ENCODE peak calls at places on chromosome 22, in nine cellular contexts. One of them, this sample, is unnamed.

GRCh38 chr22:38258895-38259294 is 13.9 kb downstream of the TMEM184B start:
- DNase-seq in stomach: no peak
- DNase-seq in keratinocyte: no peak
- DNase-seq in right atrium auricular region: peak
- DNase-seq in A549: no peak
- DNase-seq in Peyer's patch: no peak
- DNase-seq in uterus: peak
- DNase-seq in left ventricle myocardium inferior: peak
- DNase-seq in transverse colon: no peak
- DNase-seq in this sample: no peak

GRCh38 chr22:23539135-23539838 is 40.8 kb downstream of the IGLL1 start:
- DNase-seq in right atrium auricular region: peak
- DNase-seq in uterus: peak
- DNase-seq in stomach: peak
- DNase-seq in keratinocyte: peak
- DNase-seq in Peyer's patch: peak
- DNase-seq in left ventricle myocardium inferior: peak
- DNase-seq in transverse colon: peak
- DNase-seq in A549: peak
- DNase-seq in this sample: peak

GRCh38 chr22:28986366-28986765 is 75.3 kb downstream of the C22orf31 start:
- DNase-seq in left ventricle myocardium inferior: no peak
- DNase-seq in stomach: no peak
- DNase-seq in A549: no peak
- DNase-seq in uterus: no peak
- DNase-seq in Peyer's patch: no peak
- DNase-seq in right atrium auricular region: no peak
- DNase-seq in transverse colon: no peak
- DNase-seq in keratinocyte: no peak
- DNase-seq in this sample: no peak

GRCh38 chr22:41910050-41910598 is 4.8 kb downstream of the SHISA8 start:
- DNase-seq in Peyer's patch: no peak
- DNase-seq in transverse colon: no peak
- DNase-seq in right atrium auricular region: no peak
- DNase-seq in keratinocyte: no peak
- DNase-seq in uterus: no peak
- DNase-seq in left ventricle myocardium inferior: peak
- DNase-seq in stomach: no peak
- DNase-seq in A549: no peak
- DNase-seq in this sample: no peak

GRCh38 chr22:20839837-20840645 is 18.6 kb downstream of the PI4KA start:
- DNase-seq in right atrium auricular region: no peak
- DNase-seq in transverse colon: no peak
- DNase-seq in stomach: no peak
- DNase-seq in keratinocyte: no peak
- DNase-seq in left ventricle myocardium inferior: no peak
- DNase-seq in Peyer's patch: no peak
- DNase-seq in uterus: no peak
- DNase-seq in A549: no peak
- DNase-seq in this sample: no peak

GRCh38 chr22:47122441-47123000 is 360.1 kb downstream of the TBC1D22A start:
- DNase-seq in keratinocyte: no peak
- DNase-seq in uterus: no peak
- DNase-seq in transverse colon: no peak
- DNase-seq in left ventricle myocardium inferior: no peak
- DNase-seq in Peyer's patch: no peak
- DNase-seq in stomach: no peak
- DNase-seq in right atrium auricular region: no peak
- DNase-seq in A549: no peak
- DNase-seq in this sample: no peak

GRCh38 chr22:30344447-30345200 is 12.1 kb downstream of the SF3A1 start:
- DNase-seq in right atrium auricular region: no peak
- DNase-seq in Peyer's patch: no peak
- DNase-seq in stomach: no peak
- DNase-seq in keratinocyte: no peak
- DNase-seq in transverse colon: no peak
- DNase-seq in left ventricle myocardium inferior: no peak
- DNase-seq in uterus: no peak
- DNase-seq in A549: no peak
- DNase-seq in this sample: no peak

GRCh38 chr22:35575116-35575748 is 34.6 kb downstream of the RASD2 start:
- DNase-seq in stomach: no peak
- DNase-seq in transverse colon: no peak
- DNase-seq in left ventricle myocardium inferior: no peak
- DNase-seq in keratinocyte: no peak
- DNase-seq in Peyer's patch: no peak
- DNase-seq in uterus: no peak
- DNase-seq in right atrium auricular region: no peak
- DNase-seq in A549: no peak
- DNase-seq in this sample: no peak

GRCh38 chr22:50730941-50731661 is 6.9 kb upstream of the ACR start:
- DNase-seq in keratinocyte: peak
- DNase-seq in A549: no peak
- DNase-seq in transverse colon: no peak
- DNase-seq in right atrium auricular region: no peak
- DNase-seq in uterus: peak
- DNase-seq in left ventricle myocardium inferior: peak
- DNase-seq in Peyer's patch: no peak
- DNase-seq in stomach: no peak
- DNase-seq in this sample: no peak

GRCh38 chr22:20013382-20013871 is 3.2 kb downstream of the ARVCF start:
- DNase-seq in right atrium auricular region: no peak
- DNase-seq in left ventricle myocardium inferior: peak
- DNase-seq in A549: peak
- DNase-seq in uterus: peak
- DNase-seq in transverse colon: peak
- DNase-seq in keratinocyte: no peak
- DNase-seq in stomach: peak
- DNase-seq in Peyer's patch: peak
- DNase-seq in this sample: no peak

GRCh38 chr22:26398741-26399153 is 30.3 kb upstream of the ASPHD2 start:
- DNase-seq in A549: peak
- DNase-seq in keratinocyte: no peak
- DNase-seq in Peyer's patch: peak
- DNase-seq in transverse colon: peak
- DNase-seq in stomach: peak
- DNase-seq in left ventricle myocardium inferior: peak
- DNase-seq in right atrium auricular region: peak
- DNase-seq in uterus: peak
- DNase-seq in this sample: peak

GRCh38 chr22:20777420-20778177 is 3.7 kb downstream of the SERPIND1 start:
- DNase-seq in A549: peak
- DNase-seq in uterus: peak
- DNase-seq in keratinocyte: peak
- DNase-seq in right atrium auricular region: no peak
- DNase-seq in transverse colon: peak
- DNase-seq in Peyer's patch: no peak
- DNase-seq in left ventricle myocardium inferior: no peak
- DNase-seq in stomach: no peak
- DNase-seq in this sample: peak

GRCh38 chr22:38018938-38019827 is 34.8 kb upstream of the SOX10 start:
- DNase-seq in uterus: no peak
- DNase-seq in Peyer's patch: no peak
- DNase-seq in keratinocyte: no peak
- DNase-seq in A549: no peak
- DNase-seq in stomach: no peak
- DNase-seq in transverse colon: no peak
- DNase-seq in right atrium auricular region: no peak
- DNase-seq in left ventricle myocardium inferior: no peak
- DNase-seq in this sample: no peak

GRCh38 chr22:28345304-28345703 is 334.3 kb downstream of the TTC28 start:
- DNase-seq in keratinocyte: no peak
- DNase-seq in Peyer's patch: no peak
- DNase-seq in left ventricle myocardium inferior: no peak
- DNase-seq in A549: no peak
- DNase-seq in uterus: peak
- DNase-seq in stomach: no peak
- DNase-seq in transverse colon: no peak
- DNase-seq in right atrium auricular region: no peak
- DNase-seq in this sample: no peak

GRCh38 chr22:36329217-36330078 is 58.3 kb downstream of the MYH9 start:
- DNase-seq in left ventricle myocardium inferior: peak
- DNase-seq in stomach: peak
- DNase-seq in Peyer's patch: peak
- DNase-seq in A549: peak
- DNase-seq in right atrium auricular region: peak
- DNase-seq in transverse colon: peak
- DNase-seq in keratinocyte: peak
- DNase-seq in uterus: peak
- DNase-seq in this sample: peak

GRCh38 chr22:19605508-19606331 is 81.5 kb upstream of the CLDN5 start:
- DNase-seq in stomach: no peak
- DNase-seq in keratinocyte: no peak
- DNase-seq in A549: no peak
- DNase-seq in right atrium auricular region: no peak
- DNase-seq in left ventricle myocardium inferior: no peak
- DNase-seq in transverse colon: no peak
- DNase-seq in uterus: peak
- DNase-seq in Peyer's patch: no peak
- DNase-seq in this sample: no peak

GRCh38 chr22:41382098-41382578 is 396 bp downstream of the TEF start:
- DNase-seq in right atrium auricular region: peak
- DNase-seq in uterus: peak
- DNase-seq in A549: peak
- DNase-seq in transverse colon: peak
- DNase-seq in Peyer's patch: peak
- DNase-seq in keratinocyte: no peak
- DNase-seq in stomach: peak
- DNase-seq in left ventricle myocardium inferior: peak
- DNase-seq in this sample: peak

GRCh38 chr22:50218996-50219727 is 18.4 kb downstream of the SELENOO start:
- DNase-seq in A549: peak
- DNase-seq in uterus: peak
- DNase-seq in stomach: peak
- DNase-seq in keratinocyte: no peak
- DNase-seq in left ventricle myocardium inferior: peak
- DNase-seq in Peyer's patch: no peak
- DNase-seq in transverse colon: peak
- DNase-seq in right atrium auricular region: peak
- DNase-seq in this sample: peak

GRCh38 chr22:35868938-35869337 is 151.3 kb downstream of the APOL5 start:
- DNase-seq in right atrium auricular region: no peak
- DNase-seq in A549: no peak
- DNase-seq in Peyer's patch: no peak
- DNase-seq in stomach: no peak
- DNase-seq in transverse colon: no peak
- DNase-seq in left ventricle myocardium inferior: no peak
- DNase-seq in keratinocyte: peak
- DNase-seq in uterus: no peak
- DNase-seq in this sample: no peak

GRCh38 chr22:30226192-30226832 is 20.2 kb downstream of the LIF start:
- DNase-seq in Peyer's patch: no peak
- DNase-seq in right atrium auricular region: no peak
- DNase-seq in keratinocyte: no peak
- DNase-seq in transverse colon: no peak
- DNase-seq in left ventricle myocardium inferior: no peak
- DNase-seq in uterus: no peak
- DNase-seq in stomach: no peak
- DNase-seq in A549: peak
- DNase-seq in this sample: peak

GRCh38 chr22:31615940-31616314 is 46.1 kb downstream of the PISD start:
- DNase-seq in Peyer's patch: no peak
- DNase-seq in uterus: no peak
- DNase-seq in transverse colon: no peak
- DNase-seq in left ventricle myocardium inferior: no peak
- DNase-seq in stomach: no peak
- DNase-seq in right atrium auricular region: no peak
- DNase-seq in A549: no peak
- DNase-seq in keratinocyte: no peak
- DNase-seq in this sample: no peak
- H3K27ac ChIP-seq in Peyer's patch: peak
- H3K27ac ChIP-seq in uterus: no peak
- H3K27ac ChIP-seq in transverse colon: no peak
- H3K27ac ChIP-seq in left ventricle myocardium inferior: no peak
- H3K27ac ChIP-seq in stomach: no peak
- H3K27ac ChIP-seq in right atrium auricular region: no peak
- H3K27ac ChIP-seq in A549: no peak
- H3K27ac ChIP-seq in keratinocyte: no peak
- H3K27ac ChIP-seq in this sample: peak

GRCh38 chr22:39598017-39598965 is 27.7 kb downstream of the CACNA1I start:
- DNase-seq in stomach: peak
- DNase-seq in left ventricle myocardium inferior: no peak
- DNase-seq in keratinocyte: no peak
- DNase-seq in transverse colon: peak
- DNase-seq in uterus: no peak
- DNase-seq in right atrium auricular region: no peak
- DNase-seq in Peyer's patch: peak
- DNase-seq in A549: peak
- DNase-seq in this sample: peak
- TF ChIP-seq CTCF in stomach: no peak
- TF ChIP-seq CTCF in left ventricle myocardium inferior: no peak
- TF ChIP-seq CTCF in keratinocyte: peak
- TF ChIP-seq CTCF in transverse colon: peak
- TF ChIP-seq CTCF in uterus: no peak
- TF ChIP-seq CTCF in right atrium auricular region: no peak
- TF ChIP-seq CTCF in Peyer's patch: peak
- TF ChIP-seq CTCF in A549: no peak
- TF ChIP-seq CTCF in this sample: peak

GRCh38 chr22:44031111-44031963 is 7.2 kb downstream of the PARVB start:
- DNase-seq in right atrium auricular region: no peak
- DNase-seq in stomach: no peak
- DNase-seq in Peyer's patch: no peak
- DNase-seq in keratinocyte: no peak
- DNase-seq in left ventricle myocardium inferior: no peak
- DNase-seq in A549: no peak
- DNase-seq in uterus: no peak
- DNase-seq in transverse colon: no peak
- DNase-seq in this sample: no peak
- H3K27ac ChIP-seq in right atrium auricular region: peak
- H3K27ac ChIP-seq in stomach: peak
- H3K27ac ChIP-seq in Peyer's patch: peak
- H3K27ac ChIP-seq in keratinocyte: no peak
- H3K27ac ChIP-seq in left ventricle myocardium inferior: peak
- H3K27ac ChIP-seq in A549: no peak
- H3K27ac ChIP-seq in uterus: no peak
- H3K27ac ChIP-seq in transverse colon: no peak
- H3K27ac ChIP-seq in this sample: no peak

DNA sequence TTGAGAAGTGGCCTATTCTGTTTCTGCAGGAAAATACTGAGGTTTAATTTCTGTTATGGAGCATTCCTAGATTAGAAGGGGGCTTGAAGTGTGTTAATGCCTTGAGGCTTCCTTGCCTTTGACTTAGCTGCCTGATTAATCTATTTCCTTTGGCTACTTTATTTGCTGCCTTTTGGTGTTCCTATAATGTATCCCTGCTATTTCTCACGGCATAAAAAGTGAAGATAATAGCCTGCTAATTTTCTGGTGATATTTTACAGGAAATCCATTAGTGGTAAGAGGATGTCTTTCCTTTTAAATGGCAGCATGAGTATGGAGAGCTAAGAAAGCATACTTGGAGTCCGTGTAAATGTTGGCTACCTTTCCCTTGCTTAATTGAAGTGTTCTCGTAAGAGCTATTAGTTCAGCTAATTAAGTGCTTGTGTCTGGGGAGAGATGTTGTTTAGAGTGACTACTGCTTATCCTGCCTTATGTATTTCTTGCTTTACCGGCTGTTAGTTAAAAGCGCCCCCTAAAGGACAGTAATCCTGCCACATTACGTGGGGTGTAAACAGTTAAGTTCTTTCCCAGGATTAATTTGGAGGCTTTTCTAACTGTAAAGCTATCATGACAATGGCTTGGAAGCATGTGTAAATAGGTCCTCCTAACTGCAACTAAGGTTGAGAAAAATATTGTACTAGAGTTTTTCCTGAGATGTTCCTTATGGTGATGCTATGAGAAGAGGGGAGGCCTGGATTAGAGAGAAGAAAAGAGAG is 45.6 kb downstream of the ZNF280B start:
- DNase-seq in right atrium auricular region: no peak
- DNase-seq in stomach: no peak
- DNase-seq in Peyer's patch: no peak
- DNase-seq in left ventricle myocardium inferior: no peak
- DNase-seq in uterus: no peak
- DNase-seq in keratinocyte: no peak
- DNase-seq in A549: peak
- DNase-seq in transverse colon: no peak
- DNase-seq in this sample: no peak
- TF ChIP-seq CTCF in right atrium auricular region: no peak
- TF ChIP-seq CTCF in stomach: no peak
- TF ChIP-seq CTCF in Peyer's patch: no peak
- TF ChIP-seq CTCF in left ventricle myocardium inferior: no peak
- TF ChIP-seq CTCF in uterus: no peak
- TF ChIP-seq CTCF in keratinocyte: peak
- TF ChIP-seq CTCF in A549: peak
- TF ChIP-seq CTCF in transverse colon: no peak
- TF ChIP-seq CTCF in this sample: no peak